ENCODE peak calls at places on chromosomes 11 and 22, in four cellular contexts. X is NCI-H146; C is dermis microvascular lymphatic vessel endothelial cell; K is stimulated activated CD4-positive, alpha-beta T cell treated with anti-CD3 and anti-CD28 coated beads, Interleukin-2, amount 100 ng/mL, for 48 hours. G is an unnamed sample.

GRCh38 chr11:72570893-72571741 is 103.1 kb downstream of the PDE2A start:
- DNase-seq in K (no peak), X (no peak), C (no peak), G (no peak)

GRCh38 chr11:35785287-35786167 is 123.0 kb downstream of the TRIM44 start:
- DNase-seq in C (no peak), X (peak), K (no peak), G (peak)

GRCh38 chr11:37688461-37688860 is 1090.4 kb upstream of the RAG2 start:
- DNase-seq in K (no peak), C (no peak), X (no peak), G (no peak)

GRCh38 chr11:110176366-110177056 is 83.3 kb downstream of the ZC3H12C start:
- DNase-seq in K (no peak), C (no peak), X (no peak), G (no peak)

GRCh38 chr11:45906965-45907591 is at the start of gene FREY1:
- DNase-seq in C (no peak), X (no peak), K (no peak), G (peak)

GRCh38 chr22:41261541-41262249 is 21.0 kb upstream of the CHADL start:
- DNase-seq in X (no peak), K (no peak), C (no peak), G (peak)

GRCh38 chr22:36352775-36353507 is 34.8 kb downstream of the MYH9 start:
- DNase-seq in C (peak), K (no peak), X (peak), G (no peak)

GRCh38 chr11:130246270-130246669 is 68.4 kb downstream of the ZBTB44 start:
- DNase-seq in C (no peak), X (no peak), K (no peak), G (no peak)

GRCh38 chr11:97962758-97963157 is 1058.0 kb upstream of the CNTN5 start:
- DNase-seq in X (no peak), C (no peak), K (no peak), G (no peak)

GRCh38 chr11:119218141-119218878 is 12.2 kb downstream of the CBL start:
- DNase-seq in X (no peak), K (no peak), C (no peak), G (peak)

GRCh38 chr22:30743257-30744020 is 48.8 kb downstream of the OSBP2 start:
- DNase-seq in C (no peak), K (no peak), X (no peak), G (no peak)

GRCh38 chr11:114287154-114287553 is 9.0 kb upstream of the NNMT start:
- DNase-seq in X (no peak), C (no peak), K (no peak), G (no peak)

GRCh38 chr22:19723990-19724827 is 870 bp downstream of the GP1BB start:
- DNase-seq in K (peak), C (peak), X (no peak), G (no peak)

GRCh38 chr11:131723088-131723487 is 352.7 kb downstream of the NTM start:
- DNase-seq in X (no peak), C (no peak), K (no peak), G (no peak)

GRCh38 chr11:35947437-35947836 is 3.6 kb downstream of the LDLRAD3 start:
- DNase-seq in K (no peak), X (no peak), C (no peak), G (no peak)

GRCh38 chr11:68753300-68753699 is 2.0 kb upstream of the TESMIN start:
- DNase-seq in C (no peak), K (no peak), X (peak), G (no peak)

GRCh38 chr11:6617315-6617781 is 1.9 kb downstream of the TPP1 start:
- DNase-seq in X (no peak), C (peak), K (no peak), G (no peak)

GRCh38 chr11:62889484-62890437 is 9.1 kb downstream of the SLC3A2 start:
- DNase-seq in X (no peak), C (no peak), K (no peak), G (peak)

GRCh38 chr11:62771144-62772021 is at the start of gene TAF6L:
- DNase-seq in X (peak), C (peak), K (peak), G (peak)

GRCh38 chr11:1928891-1929541 is 9.5 kb downstream of the TNNT3 start:
- DNase-seq in K (no peak), C (no peak), X (no peak), G (no peak)

GRCh38 chr11:133894956-133895549 is 49.7 kb upstream of the SPATA19 start:
- DNase-seq in C (no peak), X (no peak), K (no peak), G (peak)

GRCh38 chr22:35888181-35888870 is 140.3 kb downstream of the RBFOX2 start:
- DNase-seq in C (no peak), K (no peak), X (no peak), G (peak)

GRCh38 chr22:31826443-31826842 is 72.6 kb downstream of the DEPDC5 start:
- DNase-seq in X (no peak), C (no peak), K (no peak), G (no peak)

GRCh38 chr22:49879871-49880270 is 26.2 kb downstream of the ZBED4 start:
- DNase-seq in C (no peak), K (no peak), X (no peak), G (no peak)

GRCh38 chr11:122746611-122747305 is 91.2 kb downstream of the UBASH3B start:
- DNase-seq in K (no peak), C (no peak), X (no peak), G (no peak)

GRCh38 chr11:88482871-88483301 is 145.3 kb upstream of the CTSC start:
- DNase-seq in C (no peak), K (no peak), X (no peak), G (peak)

GRCh38 chr22:20919718-20920117 is 2.5 kb downstream of the CRKL start:
- DNase-seq in X (no peak), K (no peak), C (no peak), G (no peak)

GRCh38 chr11:47551086-47551485 is 1.8 kb downstream of the CELF1 start:
- DNase-seq in X (no peak), C (peak), K (no peak), G (peak)

GRCh38 chr22:29609139-29609538 is 5.7 kb downstream of the NF2 start:
- DNase-seq in C (no peak), X (no peak), K (no peak), G (no peak)

GRCh38 chr11:67041602-67042001 is 15.0 kb upstream of the RHOD start:
- DNase-seq in K (no peak), C (no peak), X (no peak), G (no peak)

GRCh38 chr11:65643971-65644370 is 6.1 kb downstream of the SIPA1 start:
- DNase-seq in K (peak), X (no peak), C (no peak), G (no peak)

GRCh38 chr11:132137981-132138313 is 767.5 kb downstream of the NTM start:
- DNase-seq in X (no peak), K (no peak), C (no peak), G (no peak)

GRCh38 chr11:44728491-44728910 is 1.7 kb downstream of the TSPAN18 start:
- DNase-seq in X (no peak), C (no peak), K (no peak), G (no peak)

GRCh38 chr11:115197433-115197832 is 306.8 kb downstream of the CADM1 start:
- DNase-seq in X (no peak), C (no peak), K (no peak), G (no peak)

GRCh38 chr22:30348837-30349236 is 7.9 kb downstream of the SF3A1 start:
- DNase-seq in X (no peak), C (no peak), K (no peak), G (no peak)